ENCODE peak calls at places on chromosomes 3 and 15, in six cellular contexts. V, C, T, P, L and S are unnamed samples.

GRCh38 chr15:65259367-65259781 is 27.3 kb downstream of the PARP16 start:
- DNase-seq in V (no peak), C (no peak), T (no peak), P (no peak), L (no peak), S (no peak)

GRCh38 chr3:152469238-152470025 is 200.7 kb downstream of the MBNL1 start:
- DNase-seq in V (no peak), C (no peak), T (no peak), P (no peak), L (no peak), S (no peak)

GRCh38 chr15:84859143-84859542 is 25.3 kb upstream of the SLC28A1 start:
- DNase-seq in V (no peak), C (no peak), T (no peak), P (no peak), L (peak; percentile 48), S (no peak)

GRCh38 chr15:58260911-58261267 is 122.7 kb downstream of the AQP9 start:
- DNase-seq in V (no peak), C (no peak), T (no peak), P (no peak), L (peak; percentile 91), S (no peak)

GRCh38 chr15:38670142-38671002 is 105.8 kb upstream of the RASGRP1 start:
- DNase-seq in V (no peak), C (no peak), T (no peak), P (no peak), L (no peak), S (peak; percentile 80)

GRCh38 chr3:52524752-52525661 is 8.7 kb downstream of the NT5DC2 start:
- DNase-seq in V (peak; percentile 83), C (no peak), T (no peak), P (no peak), L (no peak), S (no peak)

GRCh38 chr15:85154061-85154460 is 172.4 kb downstream of the PDE8A start:
- DNase-seq in V (no peak), C (no peak), T (no peak), P (peak; percentile 61), L (peak; percentile 19), S (no peak)

GRCh38 chr3:3628676-3629328 is 170.4 kb upstream of the LRRN1 start:
- DNase-seq in V (no peak), C (no peak), T (no peak), P (no peak), L (no peak), S (no peak)

GRCh38 chr15:101440846-101441590 is 48.5 kb downstream of the PCSK6 start:
- DNase-seq in V (no peak), C (no peak), T (no peak), P (no peak), L (no peak), S (no peak)

GRCh38 chr15:81948751-81949150 is 97.1 kb downstream of the MEX3B start:
- DNase-seq in V (no peak), C (no peak), T (no peak), P (no peak), L (no peak), S (no peak)

GRCh38 chr15:77354064-77354463 is 65.8 kb downstream of the PEAK1 start:
- DNase-seq in V (no peak), C (no peak), T (no peak), P (no peak), L (peak; percentile 14), S (no peak)

GRCh38 chr3:31937225-31937624 is 43.8 kb downstream of the OSBPL10 start:
- DNase-seq in V (no peak), C (no peak), T (no peak), P (no peak), L (no peak), S (no peak)

GRCh38 chr3:129060276-129061076 is at the start of gene GP9:
- DNase-seq in V (no peak), C (no peak), T (no peak), P (no peak), L (no peak), S (no peak)

GRCh38 chr3:31288224-31288623 is 244.5 kb upstream of the STT3B start:
- DNase-seq in V (no peak), C (no peak), T (no peak), P (no peak), L (no peak), S (no peak)

GRCh38 chr3:31157893-31158620 is 263.6 kb upstream of the GADL1 start:
- DNase-seq in V (no peak), C (no peak), T (no peak), P (no peak), L (no peak), S (no peak)

GRCh38 chr3:40782086-40782721 is 257.4 kb downstream of the ZNF621 start:
- DNase-seq in V (no peak), C (no peak), T (no peak), P (no peak), L (no peak), S (no peak)

GRCh38 chr15:83733206-83733605 is 79.3 kb downstream of the ADAMTSL3 start:
- DNase-seq in V (no peak), C (peak; percentile 86), T (no peak), P (peak; percentile 94), L (peak; percentile 99), S (no peak)

GRCh38 chr15:66187271-66187670 is 66.3 kb downstream of the MEGF11 start:
- DNase-seq in V (no peak), C (no peak), T (no peak), P (no peak), L (no peak), S (no peak)

GRCh38 chr3:186236357-186237020 is 125.5 kb downstream of the DGKG start:
- DNase-seq in V (no peak), C (no peak), T (no peak), P (no peak), L (peak; percentile 19), S (no peak)

GRCh38 chr15:84810073-84810840 is 6.9 kb upstream of the ALPK3 start:
- DNase-seq in V (no peak), C (no peak), T (no peak), P (no peak), L (peak; percentile 42), S (no peak)

GRCh38 chr3:100966049-100966471 is 27.2 kb downstream of the ABI3BP start:
- DNase-seq in V (peak; percentile 17), C (no peak), T (no peak), P (no peak), L (no peak), S (no peak)

GRCh38 chr15:49490963-49491362 is 67.9 kb downstream of the FGF7 start:
- DNase-seq in V (no peak), C (no peak), T (no peak), P (no peak), L (no peak), S (no peak)

GRCh38 chr3:156910022-156910421 is 83.9 kb downstream of the LEKR1 start:
- DNase-seq in V (no peak), C (no peak), T (no peak), P (no peak), L (no peak), S (no peak)

GRCh38 chr15:35696767-35697231 is 150.8 kb upstream of the DPH6 start:
- DNase-seq in V (no peak), C (peak; percentile 33), T (no peak), P (peak; percentile 95), L (peak; percentile 80), S (no peak)

GRCh38 chr3:165800970-165801369 is 36.3 kb downstream of the BCHE start:
- DNase-seq in V (no peak), C (no peak), T (no peak), P (no peak), L (peak; percentile 9), S (no peak)

GRCh38 chr3:184480831-184481230 is 80.8 kb upstream of the EPHB3 start:
- DNase-seq in V (no peak), C (no peak), T (no peak), P (no peak), L (no peak), S (no peak)

GRCh38 chr3:118628704-118629341 is 405.8 kb downstream of the IGSF11 start:
- DNase-seq in V (peak; percentile 34), C (peak; percentile 48), T (no peak), P (peak; percentile 63), L (peak; percentile 60), S (no peak)

GRCh38 chr15:98025237-98025636 is 64.7 kb downstream of the ARRDC4 start:
- DNase-seq in V (no peak), C (peak; percentile 55), T (no peak), P (peak; percentile 46), L (peak; percentile 95), S (no peak)

GRCh38 chr15:71364117-71364584 is 248.9 kb downstream of the THSD4 start:
- DNase-seq in V (no peak), C (no peak), T (no peak), P (no peak), L (no peak), S (no peak)

GRCh38 chr3:65500398-65501306 is 538.1 kb downstream of the MAGI1 start:
- DNase-seq in V (no peak), C (no peak), T (no peak), P (no peak), L (no peak), S (no peak)

GRCh38 chr3:154851644-154852043 is 228.5 kb upstream of the MME start:
- DNase-seq in V (no peak), C (no peak), T (no peak), P (no peak), L (no peak), S (no peak)

GRCh38 chr3:169624533-169624972 is 39.0 kb downstream of the MECOM start:
- DNase-seq in V (no peak), C (no peak), T (no peak), P (no peak), L (no peak), S (no peak)

GRCh38 chr15:67003586-67003985 is 61.8 kb upstream of the SMAD3 start:
- DNase-seq in V (no peak), C (no peak), T (no peak), P (peak; percentile 38), L (peak; percentile 46), S (no peak)

GRCh38 chr3:124386006-124386405 is 344.2 kb upstream of the UMPS start:
- DNase-seq in V (no peak), C (no peak), T (no peak), P (no peak), L (no peak), S (no peak)

GRCh38 chr3:73796382-73796781 is 171.6 kb upstream of the PDZRN3 start:
- DNase-seq in V (no peak), C (no peak), T (no peak), P (no peak), L (no peak), S (no peak)

GRCh38 chr3:105014631-105015030 is 352.1 kb upstream of the ALCAM start:
- DNase-seq in V (no peak), C (no peak), T (no peak), P (no peak), L (peak; percentile 35), S (no peak)

GRCh38 chr3:47762233-47762632 is 19.5 kb downstream of the SMARCC1 start:
- DNase-seq in V (no peak), C (no peak), T (no peak), P (peak; percentile 78), L (no peak), S (no peak)

GRCh38 chr3:15215996-15216395 is 9.9 kb downstream of the CAPN7 start:
- DNase-seq in V (no peak), C (no peak), T (no peak), P (no peak), L (no peak), S (no peak)

GRCh38 chr3:158205324-158205723 is 95.4 kb downstream of the RSRC1 start:
- DNase-seq in V (no peak), C (no peak), T (no peak), P (no peak), L (no peak), S (no peak)